ENCODE peak calls at places on chromosomes 5 and 9, in five cellular contexts. S is stimulated activated CD8-positive, alpha-beta memory T cell treated with anti-CD3 and anti-CD28 coated beads, Interleukin-2, amount 100 ng/mL, for 48 hours; T is AG04449; M is NCI-H774; H is T follicular helper cell. J is an unnamed sample.

GRCh38 chr9:129494113-129494789 is 126.7 kb downstream of the C9orf50 start:
- DNase-seq in M (no peak), H (no peak), S (no peak), T (no peak), J (no peak)

GRCh38 chr5:78518365-78519197 is 130.0 kb downstream of the LHFPL2 start:
- DNase-seq in S (no peak), H (no peak), T (no peak), M (no peak), J (no peak)

GRCh38 chr5:96584712-96585111 is 77.5 kb upstream of the CAST start:
- DNase-seq in S (no peak), T (no peak), H (no peak), M (no peak), J (no peak)

GRCh38 chr9:112971415-112971814 is 40.6 kb downstream of the ZNF883 start:
- DNase-seq in S (no peak), H (no peak), T (no peak), M (no peak), J (no peak)

GRCh38 chr5:1199649-1200494 is 1.5 kb upstream of the SLC6A19 start:
- DNase-seq in H (no peak), T (no peak), S (no peak), M (no peak), J (no peak)

GRCh38 chr5:103433216-103433615 is 129.4 kb downstream of the NUDT12 start:
- DNase-seq in T (no peak), S (no peak), H (no peak), M (no peak), J (no peak)

GRCh38 chr9:80995759-80996158 is 693.6 kb downstream of the TLE1 start:
- DNase-seq in M (no peak), H (no peak), T (peak), S (no peak), J (no peak)

GRCh38 chr5:93078082-93079038 is 502.7 kb downstream of the NR2F1-AS1 start:
- DNase-seq in M (peak), T (peak), H (no peak), S (no peak), J (no peak)

GRCh38 chr5:108720416-108720815 is 27.3 kb upstream of the FER start:
- DNase-seq in H (no peak), S (no peak), M (no peak), T (no peak), J (no peak)

GRCh38 chr5:28226407-28226806 is 1188.0 kb upstream of the CDH9 start:
- DNase-seq in S (no peak), M (no peak), T (no peak), H (no peak), J (no peak)

GRCh38 chr5:154288145-154288544 is 97.6 kb downstream of the GALNT10 start:
- DNase-seq in T (peak), M (no peak), S (no peak), H (no peak), J (no peak)

GRCh38 chr9:16417101-16417500 is 453.4 kb downstream of the BNC2 start:
- DNase-seq in S (no peak), T (peak), M (no peak), H (no peak), J (no peak)

GRCh38 chr5:34412769-34413168 is 243.4 kb upstream of the RAI14 start:
- DNase-seq in M (no peak), H (no peak), S (no peak), T (no peak), J (no peak)

GRCh38 chr9:115369322-115369957 is 251.5 kb upstream of the TNC start:
- DNase-seq in M (no peak), T (no peak), S (no peak), H (no peak), J (no peak)

GRCh38 chr9:126002476-126003350 is 255.5 kb downstream of the PBX3 start:
- DNase-seq in T (no peak), M (no peak), S (no peak), H (no peak), J (no peak)

GRCh38 chr5:78360674-78361225 is 333 bp downstream of the SCAMP1 start:
- DNase-seq in M (peak), H (peak), S (peak), T (no peak), J (peak)

GRCh38 chr9:94638335-94639044 is 828 bp downstream of the FBP1 start:
- DNase-seq in T (no peak), S (no peak), H (no peak), M (no peak), J (no peak)